ENCODE peak calls at places on chromosomes 5 and 9, in nine cellular contexts. One of them, this sample, is unnamed.

GRCh38 chr9:19464764-19465570 is 56.2 kb downstream of the ACER2 start:
- DNase-seq in gastrocnemius medialis: peak
- DNase-seq in endothelial cell of umbilical vein: peak
- DNase-seq in sigmoid colon: peak
- DNase-seq in left lung: peak
- DNase-seq in astrocyte: peak
- DNase-seq in CD8-positive, alpha-beta T cell: peak
- DNase-seq in stomach: peak
- DNase-seq in tibial artery: peak
- DNase-seq in this sample: peak

GRCh38 chr9:135146766-135147472 is 59.5 kb downstream of the OLFM1 start:
- DNase-seq in gastrocnemius medialis: no peak
- DNase-seq in endothelial cell of umbilical vein: no peak
- DNase-seq in sigmoid colon: no peak
- DNase-seq in left lung: no peak
- DNase-seq in astrocyte: no peak
- DNase-seq in CD8-positive, alpha-beta T cell: no peak
- DNase-seq in stomach: no peak
- DNase-seq in tibial artery: no peak
- DNase-seq in this sample: no peak

GRCh38 chr5:176527246-176528222 is 9.7 kb downstream of the RNF44 start:
- DNase-seq in gastrocnemius medialis: no peak
- DNase-seq in endothelial cell of umbilical vein: no peak
- DNase-seq in sigmoid colon: no peak
- DNase-seq in left lung: no peak
- DNase-seq in astrocyte: no peak
- DNase-seq in CD8-positive, alpha-beta T cell: no peak
- DNase-seq in stomach: no peak
- DNase-seq in tibial artery: no peak
- DNase-seq in this sample: no peak

GRCh38 chr5:60521379-60522298 is 178.3 kb downstream of the DEPDC1B start:
- DNase-seq in gastrocnemius medialis: no peak
- DNase-seq in endothelial cell of umbilical vein: no peak
- DNase-seq in sigmoid colon: no peak
- DNase-seq in left lung: no peak
- DNase-seq in astrocyte: no peak
- DNase-seq in CD8-positive, alpha-beta T cell: no peak
- DNase-seq in stomach: no peak
- DNase-seq in tibial artery: no peak
- DNase-seq in this sample: no peak

GRCh38 chr5:100566382-100567141 is 31.4 kb downstream of the FAM174A start:
- DNase-seq in gastrocnemius medialis: no peak
- DNase-seq in endothelial cell of umbilical vein: no peak
- DNase-seq in sigmoid colon: no peak
- DNase-seq in left lung: no peak
- DNase-seq in astrocyte: no peak
- DNase-seq in CD8-positive, alpha-beta T cell: no peak
- DNase-seq in stomach: no peak
- DNase-seq in tibial artery: no peak
- DNase-seq in this sample: no peak

GRCh38 chr5:103098993-103099392 is 20.9 kb downstream of the GIN1 start:
- DNase-seq in gastrocnemius medialis: no peak
- DNase-seq in endothelial cell of umbilical vein: no peak
- DNase-seq in sigmoid colon: no peak
- DNase-seq in left lung: no peak
- DNase-seq in astrocyte: no peak
- DNase-seq in CD8-positive, alpha-beta T cell: no peak
- DNase-seq in stomach: no peak
- DNase-seq in tibial artery: no peak
- DNase-seq in this sample: no peak

GRCh38 chr5:5306696-5307095 is 115.8 kb upstream of the ICE1 start:
- DNase-seq in gastrocnemius medialis: no peak
- DNase-seq in endothelial cell of umbilical vein: no peak
- DNase-seq in sigmoid colon: no peak
- DNase-seq in left lung: no peak
- DNase-seq in astrocyte: peak
- DNase-seq in CD8-positive, alpha-beta T cell: no peak
- DNase-seq in stomach: no peak
- DNase-seq in tibial artery: no peak
- DNase-seq in this sample: peak

GRCh38 chr5:15885156-15885555 is 294.4 kb downstream of the MARCHF11 start:
- DNase-seq in gastrocnemius medialis: no peak
- DNase-seq in endothelial cell of umbilical vein: no peak
- DNase-seq in sigmoid colon: no peak
- DNase-seq in left lung: no peak
- DNase-seq in astrocyte: peak
- DNase-seq in CD8-positive, alpha-beta T cell: no peak
- DNase-seq in stomach: no peak
- DNase-seq in tibial artery: no peak
- DNase-seq in this sample: no peak

GRCh38 chr5:130425405-130425804 is 521.1 kb downstream of the CHSY3 start:
- DNase-seq in gastrocnemius medialis: no peak
- DNase-seq in endothelial cell of umbilical vein: no peak
- DNase-seq in sigmoid colon: no peak
- DNase-seq in left lung: no peak
- DNase-seq in astrocyte: no peak
- DNase-seq in CD8-positive, alpha-beta T cell: no peak
- DNase-seq in stomach: no peak
- DNase-seq in tibial artery: no peak
- DNase-seq in this sample: no peak

GRCh38 chr5:154755361-154756202 is at the start of gene LARP1:
- DNase-seq in gastrocnemius medialis: peak
- DNase-seq in endothelial cell of umbilical vein: peak
- DNase-seq in sigmoid colon: peak
- DNase-seq in left lung: peak
- DNase-seq in astrocyte: no peak
- DNase-seq in CD8-positive, alpha-beta T cell: peak
- DNase-seq in stomach: peak
- DNase-seq in tibial artery: peak
- DNase-seq in this sample: no peak

GRCh38 chr5:172319708-172320441 is 36.3 kb upstream of the UBTD2 start:
- DNase-seq in gastrocnemius medialis: peak
- DNase-seq in endothelial cell of umbilical vein: no peak
- DNase-seq in sigmoid colon: no peak
- DNase-seq in left lung: no peak
- DNase-seq in astrocyte: no peak
- DNase-seq in CD8-positive, alpha-beta T cell: no peak
- DNase-seq in stomach: no peak
- DNase-seq in tibial artery: peak
- DNase-seq in this sample: no peak

GRCh38 chr5:6633469-6634326 is 458 bp downstream of the SRD5A1 start:
- DNase-seq in gastrocnemius medialis: peak
- DNase-seq in endothelial cell of umbilical vein: no peak
- DNase-seq in sigmoid colon: peak
- DNase-seq in left lung: peak
- DNase-seq in astrocyte: peak
- DNase-seq in CD8-positive, alpha-beta T cell: no peak
- DNase-seq in stomach: no peak
- DNase-seq in tibial artery: peak
- DNase-seq in this sample: peak

GRCh38 chr5:177507165-177507564 is 2.5 kb downstream of the DOK3 start:
- DNase-seq in gastrocnemius medialis: no peak
- DNase-seq in endothelial cell of umbilical vein: peak
- DNase-seq in sigmoid colon: no peak
- DNase-seq in left lung: no peak
- DNase-seq in astrocyte: no peak
- DNase-seq in CD8-positive, alpha-beta T cell: no peak
- DNase-seq in stomach: no peak
- DNase-seq in tibial artery: no peak
- DNase-seq in this sample: no peak

GRCh38 chr5:126016256-126016655 is 407.0 kb upstream of the GRAMD2B start:
- DNase-seq in gastrocnemius medialis: peak
- DNase-seq in endothelial cell of umbilical vein: no peak
- DNase-seq in sigmoid colon: no peak
- DNase-seq in left lung: no peak
- DNase-seq in astrocyte: no peak
- DNase-seq in CD8-positive, alpha-beta T cell: no peak
- DNase-seq in stomach: no peak
- DNase-seq in tibial artery: no peak
- DNase-seq in this sample: no peak

GRCh38 chr9:136437839-136438547 is 1.7 kb downstream of the INPP5E start:
- DNase-seq in gastrocnemius medialis: no peak
- DNase-seq in endothelial cell of umbilical vein: no peak
- DNase-seq in sigmoid colon: no peak
- DNase-seq in left lung: no peak
- DNase-seq in astrocyte: peak
- DNase-seq in CD8-positive, alpha-beta T cell: no peak
- DNase-seq in stomach: no peak
- DNase-seq in tibial artery: no peak
- DNase-seq in this sample: no peak

GRCh38 chr9:87886210-87887150 is 3.8 kb downstream of the SPATA31E1 start:
- DNase-seq in gastrocnemius medialis: no peak
- DNase-seq in endothelial cell of umbilical vein: no peak
- DNase-seq in sigmoid colon: no peak
- DNase-seq in left lung: no peak
- DNase-seq in astrocyte: no peak
- DNase-seq in CD8-positive, alpha-beta T cell: no peak
- DNase-seq in stomach: no peak
- DNase-seq in tibial artery: no peak
- DNase-seq in this sample: no peak

GRCh38 chr5:112475747-112476435 is 56.8 kb upstream of the EPB41L4A start:
- DNase-seq in gastrocnemius medialis: no peak
- DNase-seq in endothelial cell of umbilical vein: peak
- DNase-seq in sigmoid colon: no peak
- DNase-seq in left lung: no peak
- DNase-seq in astrocyte: peak
- DNase-seq in CD8-positive, alpha-beta T cell: no peak
- DNase-seq in stomach: no peak
- DNase-seq in tibial artery: no peak
- DNase-seq in this sample: no peak

GRCh38 chr9:34457266-34458012 is 931 bp downstream of the FAM219A start:
- DNase-seq in gastrocnemius medialis: peak
- DNase-seq in endothelial cell of umbilical vein: peak
- DNase-seq in sigmoid colon: peak
- DNase-seq in left lung: peak
- DNase-seq in astrocyte: peak
- DNase-seq in CD8-positive, alpha-beta T cell: peak
- DNase-seq in stomach: peak
- DNase-seq in tibial artery: peak
- DNase-seq in this sample: peak

GRCh38 chr5:151684690-151685361 is 1.9 kb downstream of the SPARC start:
- DNase-seq in gastrocnemius medialis: peak
- DNase-seq in endothelial cell of umbilical vein: peak
- DNase-seq in sigmoid colon: peak
- DNase-seq in left lung: no peak
- DNase-seq in astrocyte: peak
- DNase-seq in CD8-positive, alpha-beta T cell: no peak
- DNase-seq in stomach: no peak
- DNase-seq in tibial artery: peak
- DNase-seq in this sample: peak

DNA sequence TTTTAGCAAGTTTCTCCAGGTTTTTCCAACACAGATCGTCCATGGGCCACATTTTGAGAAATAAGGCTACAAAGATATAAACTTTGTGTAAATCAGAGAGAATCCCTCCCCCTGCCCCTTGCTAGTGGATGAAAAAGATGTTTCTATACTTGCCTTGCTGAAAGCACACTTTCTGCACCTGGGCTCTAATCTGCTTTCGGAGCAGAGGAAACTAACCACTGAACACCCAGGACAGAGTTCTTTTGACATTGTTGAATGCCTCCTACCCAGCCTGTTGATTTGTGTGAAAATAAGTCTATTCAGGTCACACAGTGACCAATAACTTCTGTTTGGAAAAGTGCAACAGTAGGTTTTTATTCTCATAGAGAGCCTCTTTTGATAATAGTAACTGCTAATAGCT is 7.5 kb downstream of the ADRB2 start:
- DNase-seq in gastrocnemius medialis: no peak
- DNase-seq in endothelial cell of umbilical vein: no peak
- DNase-seq in sigmoid colon: no peak
- DNase-seq in left lung: no peak
- DNase-seq in astrocyte: no peak
- DNase-seq in CD8-positive, alpha-beta T cell: no peak
- DNase-seq in stomach: no peak
- DNase-seq in tibial artery: no peak
- DNase-seq in this sample: no peak
- H3K27ac ChIP-seq in gastrocnemius medialis: peak
- H3K27ac ChIP-seq in endothelial cell of umbilical vein: no peak
- H3K27ac ChIP-seq in sigmoid colon: no peak
- H3K27ac ChIP-seq in left lung: peak
- H3K27ac ChIP-seq in astrocyte: no peak
- H3K27ac ChIP-seq in CD8-positive, alpha-beta T cell: no peak
- H3K27ac ChIP-seq in stomach: no peak
- H3K27ac ChIP-seq in tibial artery: no peak
- H3K27ac ChIP-seq in this sample: no peak

GRCh38 chr9:89493671-89494070 is 4.2 kb downstream of the SEMA4D start:
- DNase-seq in gastrocnemius medialis: no peak
- DNase-seq in endothelial cell of umbilical vein: no peak
- DNase-seq in sigmoid colon: no peak
- DNase-seq in left lung: no peak
- DNase-seq in astrocyte: no peak
- DNase-seq in CD8-positive, alpha-beta T cell: no peak
- DNase-seq in stomach: no peak
- DNase-seq in tibial artery: no peak
- DNase-seq in this sample: no peak
- H3K4me3 ChIP-seq in gastrocnemius medialis: no peak
- H3K4me3 ChIP-seq in endothelial cell of umbilical vein: no peak
- H3K4me3 ChIP-seq in sigmoid colon: no peak
- H3K4me3 ChIP-seq in left lung: no peak
- H3K4me3 ChIP-seq in astrocyte: no peak
- H3K4me3 ChIP-seq in CD8-positive, alpha-beta T cell: peak
- H3K4me3 ChIP-seq in stomach: no peak
- H3K4me3 ChIP-seq in tibial artery: no peak
- H3K4me3 ChIP-seq in this sample: no peak

GRCh38 chr5:82597437-82597836 is 319.3 kb upstream of the RPS23 start:
- DNase-seq in gastrocnemius medialis: no peak
- DNase-seq in endothelial cell of umbilical vein: no peak
- DNase-seq in sigmoid colon: no peak
- DNase-seq in left lung: no peak
- DNase-seq in astrocyte: no peak
- DNase-seq in CD8-positive, alpha-beta T cell: no peak
- DNase-seq in stomach: no peak
- DNase-seq in tibial artery: no peak
- DNase-seq in this sample: no peak
- TF ChIP-seq CTCF in gastrocnemius medialis: no peak
- TF ChIP-seq CTCF in endothelial cell of umbilical vein: peak
- TF ChIP-seq CTCF in sigmoid colon: no peak
- TF ChIP-seq CTCF in left lung: no peak
- TF ChIP-seq CTCF in astrocyte: no peak
- TF ChIP-seq CTCF in CD8-positive, alpha-beta T cell: no peak
- TF ChIP-seq CTCF in stomach: no peak
- TF ChIP-seq CTCF in tibial artery: no peak
- TF ChIP-seq CTCF in this sample: no peak

GRCh38 chr5:62328772-62329491 is 22.9 kb downstream of the KIF2A start:
- DNase-seq in gastrocnemius medialis: no peak
- DNase-seq in endothelial cell of umbilical vein: no peak
- DNase-seq in sigmoid colon: no peak
- DNase-seq in left lung: no peak
- DNase-seq in astrocyte: no peak
- DNase-seq in CD8-positive, alpha-beta T cell: no peak
- DNase-seq in stomach: no peak
- DNase-seq in tibial artery: no peak
- DNase-seq in this sample: no peak
- H3K27ac ChIP-seq in gastrocnemius medialis: no peak
- H3K27ac ChIP-seq in endothelial cell of umbilical vein: no peak
- H3K27ac ChIP-seq in sigmoid colon: no peak
- H3K27ac ChIP-seq in left lung: no peak
- H3K27ac ChIP-seq in astrocyte: no peak
- H3K27ac ChIP-seq in CD8-positive, alpha-beta T cell: no peak
- H3K27ac ChIP-seq in stomach: no peak
- H3K27ac ChIP-seq in tibial artery: no peak
- H3K27ac ChIP-seq in this sample: no peak